ENCODE peak calls at places on chromosomes 16 and 17, in six cellular contexts. D is SJSA1, Z is GM10248, R is fibroblast of pulmonary artery, G is RWPE1, U is HuH-7.5. E is an unnamed sample.

GRCh38 chr16:13660807-13661206 is 259.1 kb upstream of the ERCC4 start:
- DNase-seq in G (no peak), D (no peak), R (no peak), U (no peak), Z (no peak), E (no peak)

GRCh38 chr17:81870155-81870977 is 771 bp downstream of the ARHGDIA start:
- DNase-seq in D (peak), R (peak), U (no peak), G (no peak), Z (no peak), E (peak)

GRCh38 chr17:80104321-80104955 is 3.1 kb downstream of the GAA start:
- DNase-seq in U (no peak), G (no peak), D (no peak), Z (no peak), R (peak), E (peak)

GRCh38 chr17:7572338-7572587 is 7.2 kb upstream of the CD68 start:
- DNase-seq in R (no peak), D (no peak), Z (no peak), G (no peak), U (no peak), E (no peak)

GRCh38 chr16:51524555-51525373 is 373.7 kb upstream of the SALL1 start:
- DNase-seq in U (no peak), D (peak), R (peak), Z (no peak), G (peak), E (peak)

GRCh38 chr17:16120937-16121336 is 94.4 kb downstream of the NCOR1 start:
- DNase-seq in D (no peak), U (no peak), R (no peak), Z (no peak), G (no peak), E (no peak)

GRCh38 chr16:66161942-66162341 is 204.5 kb upstream of the CDH5 start:
- DNase-seq in D (no peak), Z (no peak), G (no peak), R (no peak), U (no peak), E (no peak)

GRCh38 chr17:82787081-82787848 is 35.4 kb downstream of the TBCD start:
- DNase-seq in G (peak), R (no peak), U (no peak), Z (no peak), D (no peak), E (peak)

GRCh38 chr17:40803617-40804082 is 3.9 kb upstream of the KRT28 start:
- DNase-seq in Z (peak), G (peak), R (peak), D (peak), U (peak), E (peak)

GRCh38 chr16:14321542-14321941 is 250.4 kb downstream of the MRTFB start:
- DNase-seq in U (no peak), R (no peak), Z (no peak), D (no peak), G (no peak), E (no peak)

GRCh38 chr17:5128905-5129535 is 13.2 kb downstream of the USP6 start:
- DNase-seq in R (no peak), U (no peak), Z (no peak), D (no peak), G (no peak), E (no peak)

GRCh38 chr16:4481965-4482364 is 5.8 kb downstream of the HMOX2 start:
- DNase-seq in G (no peak), Z (no peak), U (no peak), R (no peak), D (no peak), E (no peak)

GRCh38 chr17:76982408-76983074 is 114.3 kb downstream of the MGAT5B start:
- DNase-seq in U (no peak), Z (no peak), G (no peak), D (no peak), R (no peak), E (no peak)

GRCh38 chr16:10181196-10182162 is 749 bp downstream of the GRIN2A start:
- DNase-seq in D (peak), U (peak), R (peak), Z (peak), G (peak), E (peak)

GRCh38 chr16:69688589-69688988 is 37.8 kb downstream of the NQO1 start:
- DNase-seq in R (no peak), Z (no peak), G (no peak), D (no peak), U (no peak), E (no peak)